ENCODE peak calls at places on chromosomes 5 and 9, in four cellular contexts. L is HCT116, C is uterus, B is GM12878. E is an unnamed sample.

GRCh38 chr9:28453918-28454317 is 880.6 kb upstream of the C9orf72 start:
- DNase-seq in C (no peak), B (no peak), L (no peak), E (no peak)

GRCh38 chr5:148393390-148393741 is 9.6 kb downstream of the FBXO38 start:
- DNase-seq in C (no peak), L (no peak), B (no peak), E (no peak)

GRCh38 chr5:73968729-73969128 is 342.7 kb downstream of the ARHGEF28 start:
- DNase-seq in C (no peak), B (no peak), L (no peak), E (no peak)

GRCh38 chr9:11319477-11320060 is 706.8 kb upstream of the PTPRD start:
- DNase-seq in B (no peak), L (no peak), C (no peak), E (no peak)

GRCh38 chr9:38084556-38084880 is 15.5 kb upstream of the SHB start:
- DNase-seq in L (no peak), B (no peak), C (no peak), E (no peak)

GRCh38 chr9:75134495-75134894 is 46.2 kb downstream of the OSTF1 start:
- DNase-seq in C (no peak), B (no peak), L (no peak), E (no peak)

GRCh38 chr5:91528831-91529230 is 145.7 kb upstream of the ARRDC3 start:
- DNase-seq in B (no peak), L (no peak), C (no peak), E (no peak)

GRCh38 chr5:96714951-96715451 is 52.8 kb downstream of the CAST start:
- DNase-seq in C (peak), B (no peak), L (peak), E (peak)

GRCh38 chr9:93064392-93065124 is 6.1 kb downstream of the SUSD3 start:
- DNase-seq in C (no peak), B (peak), L (no peak), E (no peak)

GRCh38 chr9:117523531-117524153 is 108.8 kb upstream of the ASTN2 start:
- DNase-seq in B (no peak), C (no peak), L (no peak), E (no peak)

GRCh38 chr9:121350993-121351561 is 19.0 kb downstream of the STOM start:
- DNase-seq in C (peak), B (no peak), L (peak), E (peak)

GRCh38 chr5:59358497-59358896 is 535.0 kb downstream of the PDE4D start:
- DNase-seq in L (no peak), C (peak), B (no peak), E (no peak)

GRCh38 chr9:137321726-137322361 is 19.8 kb upstream of the NRARP start:
- DNase-seq in C (no peak), B (no peak), L (no peak), E (no peak)

GRCh38 chr5:157920828-157921170 is 61.9 kb upstream of the CLINT1 start:
- DNase-seq in C (no peak), L (no peak), B (no peak), E (no peak)

GRCh38 chr5:82356808-82357671 is 78.9 kb upstream of the RPS23 start:
- DNase-seq in C (peak), L (peak), B (peak), E (peak)

GRCh38 chr5:109921735-109922395 is 232.1 kb downstream of the MAN2A1 start:
- DNase-seq in C (no peak), L (no peak), B (no peak), E (no peak)

GRCh38 chr9:134522976-134523375 is 118.6 kb upstream of the COL5A1 start:
- DNase-seq in L (no peak), B (no peak), C (no peak), E (no peak)

GRCh38 chr5:156310115-156310514 is 16.8 kb upstream of the SGCD start:
- DNase-seq in L (no peak), C (no peak), B (no peak), E (no peak)

GRCh38 chr5:119411291-119411934 is 40.9 kb upstream of the HSD17B4 start:
- DNase-seq in C (no peak), B (no peak), L (no peak), E (no peak)

GRCh38 chr5:20514145-20514544 is 526.1 kb upstream of the CDH18 start:
- DNase-seq in C (no peak), L (no peak), B (no peak), E (no peak)

GRCh38 chr9:80701061-80701460 is 988.3 kb downstream of the TLE1 start:
- DNase-seq in C (no peak), B (no peak), L (no peak), E (no peak)

GRCh38 chr9:74309654-74310053 is 187.5 kb upstream of the RORB start:
- DNase-seq in C (no peak), B (no peak), L (no peak), E (no peak)

GRCh38 chr9:137606734-137607138 is 1.2 kb downstream of the ARRDC1 start:
- DNase-seq in B (no peak), L (no peak), C (no peak), E (no peak)

GRCh38 chr5:67303356-67303755 is 106.8 kb upstream of the CD180 start:
- DNase-seq in C (no peak), B (no peak), L (no peak), E (no peak)

GRCh38 chr5:179186801-179187200 is 126.6 kb downstream of the ZNF354C start:
- DNase-seq in B (no peak), C (no peak), L (no peak), E (no peak)

GRCh38 chr5:11504083-11504785 is 400.0 kb downstream of the CTNND2 start:
- DNase-seq in L (no peak), B (no peak), C (no peak), E (no peak)

GRCh38 chr5:154196955-154197652 is 6.6 kb downstream of the GALNT10 start:
- DNase-seq in C (no peak), B (no peak), L (no peak), E (no peak)

GRCh38 chr5:79547982-79548381 is 34.0 kb upstream of the HOMER1 start:
- DNase-seq in L (no peak), B (no peak), C (no peak), E (no peak)

GRCh38 chr5:126198509-126198908 is 224.7 kb upstream of the GRAMD2B start:
- DNase-seq in B (no peak), C (no peak), L (no peak), E (no peak)

GRCh38 chr5:139743001-139743771 is 52.4 kb upstream of the PSD2 start:
- DNase-seq in C (no peak), L (no peak), B (no peak), E (no peak)

GRCh38 chr5:103364074-103364473 is 105.5 kb downstream of the MACIR start:
- DNase-seq in C (no peak), B (no peak), L (no peak), E (no peak)

GRCh38 chr5:31470608-31471007 is 61.3 kb downstream of the DROSHA start:
- DNase-seq in B (no peak), C (peak), L (no peak), E (no peak)

GRCh38 chr5:11322133-11322532 is 561.1 kb upstream of the DAP start:
- DNase-seq in B (no peak), C (no peak), L (no peak), E (no peak)

GRCh38 chr5:76372320-76373054 is 30.6 kb upstream of the IQGAP2 start:
- DNase-seq in C (no peak), B (no peak), L (peak), E (peak)

DNA sequence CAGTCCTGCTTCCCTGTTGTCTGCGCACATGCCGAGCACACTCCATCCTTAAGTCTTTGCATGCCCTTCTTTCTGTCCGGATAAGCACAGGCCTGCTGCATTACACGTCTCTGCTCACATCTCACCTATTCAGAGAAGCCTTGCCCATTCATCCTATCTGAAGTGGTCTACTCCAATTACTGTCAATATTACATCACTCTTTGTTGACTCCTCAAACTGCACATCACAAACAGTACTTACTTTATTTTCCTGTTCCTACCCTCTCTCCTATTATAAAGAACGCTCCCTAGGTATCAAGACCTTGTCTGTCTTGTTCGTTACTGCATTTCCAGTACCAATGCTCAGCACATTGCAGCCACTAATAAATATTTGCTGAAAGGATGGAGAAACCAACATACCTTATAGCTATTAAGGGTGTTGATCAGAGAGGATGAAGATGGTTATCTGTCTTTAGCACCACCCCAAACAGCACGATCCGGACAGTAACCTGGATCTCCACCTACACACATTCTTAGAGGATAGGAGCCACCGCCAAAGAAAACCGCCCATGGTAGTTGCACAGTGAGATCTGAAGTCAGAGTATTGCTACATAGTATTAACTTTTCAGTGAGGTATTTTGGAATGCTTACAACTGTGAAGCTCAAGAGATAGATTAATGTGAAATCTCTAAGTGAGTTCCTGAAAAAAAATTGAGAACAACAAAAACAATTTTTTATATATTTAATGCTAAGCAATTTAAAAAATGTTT is 1.6 kb upstream of the PRRC1 start:
- DNase-seq in C (no peak), B (no peak), L (no peak), E (no peak)
- H3K27ac ChIP-seq in C (no peak), B (no peak), L (no peak), E (no peak)

DNA sequence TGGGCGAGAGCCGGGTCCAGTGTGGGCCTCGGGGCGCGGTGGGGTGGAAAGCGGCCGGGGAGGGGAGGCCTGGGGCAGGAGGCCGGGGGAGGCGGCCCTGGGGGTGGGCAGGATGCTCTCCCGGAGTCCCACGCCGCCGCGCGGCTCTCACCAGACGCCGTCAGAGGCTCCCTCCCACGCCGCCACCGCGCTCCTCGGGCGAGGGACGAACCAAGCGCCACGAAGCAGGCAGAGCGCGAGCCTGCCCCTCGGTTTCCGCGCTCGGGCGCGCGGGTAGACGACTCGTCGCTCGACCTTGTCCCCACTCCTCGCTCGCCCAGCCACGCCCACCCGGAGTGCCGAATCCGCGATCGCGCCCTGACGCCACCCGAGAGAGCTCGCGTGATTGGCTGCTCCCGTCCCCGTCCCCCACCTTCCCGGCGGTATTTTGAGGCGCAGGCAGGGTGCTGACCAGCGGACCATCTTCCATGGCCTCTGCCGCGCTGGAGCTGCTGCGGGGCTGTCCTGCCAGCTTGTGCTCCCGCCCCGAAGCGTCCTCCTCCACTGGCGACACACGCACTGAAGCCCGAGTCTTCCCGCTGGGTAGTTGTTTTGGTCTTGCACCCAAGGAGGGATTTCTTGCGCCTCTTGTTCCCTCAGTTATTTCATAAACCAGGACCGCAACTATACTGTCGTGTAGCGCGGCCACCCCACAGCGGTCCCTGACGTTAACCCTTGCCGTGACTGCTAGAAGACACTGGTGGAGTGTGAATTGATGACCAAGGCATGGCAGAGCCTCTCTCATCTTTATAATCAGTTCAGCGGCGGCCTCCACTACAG is at the start of gene GNE:
- DNase-seq in L (peak), B (peak), C (peak), E (peak)
- TF ChIP-seq POLR2A in L (peak), B (peak), C (peak), E (peak)

GRCh38 chr9:83512621-83513020 is 25.6 kb downstream of the FRMD3 start:
- DNase-seq in C (no peak), B (no peak), L (no peak), E (no peak)

GRCh38 chr9:83514767-83515166 is 23.4 kb downstream of the FRMD3 start:
- DNase-seq in C (no peak), L (no peak), B (no peak), E (no peak)

GRCh38 chr9:83508072-83508471 is 30.1 kb downstream of the FRMD3 start:
- DNase-seq in C (no peak), L (no peak), B (no peak), E (no peak)

GRCh38 chr9:83509372-83509771 is 28.8 kb downstream of the FRMD3 start:
- DNase-seq in B (no peak), L (no peak), C (no peak), E (no peak)

GRCh38 chr9:83511051-83511450 is 27.1 kb downstream of the FRMD3 start:
- DNase-seq in C (no peak), L (no peak), B (peak), E (no peak)
- H3K27ac ChIP-seq in C (no peak), L (no peak), B (no peak), E (no peak)

DNA sequence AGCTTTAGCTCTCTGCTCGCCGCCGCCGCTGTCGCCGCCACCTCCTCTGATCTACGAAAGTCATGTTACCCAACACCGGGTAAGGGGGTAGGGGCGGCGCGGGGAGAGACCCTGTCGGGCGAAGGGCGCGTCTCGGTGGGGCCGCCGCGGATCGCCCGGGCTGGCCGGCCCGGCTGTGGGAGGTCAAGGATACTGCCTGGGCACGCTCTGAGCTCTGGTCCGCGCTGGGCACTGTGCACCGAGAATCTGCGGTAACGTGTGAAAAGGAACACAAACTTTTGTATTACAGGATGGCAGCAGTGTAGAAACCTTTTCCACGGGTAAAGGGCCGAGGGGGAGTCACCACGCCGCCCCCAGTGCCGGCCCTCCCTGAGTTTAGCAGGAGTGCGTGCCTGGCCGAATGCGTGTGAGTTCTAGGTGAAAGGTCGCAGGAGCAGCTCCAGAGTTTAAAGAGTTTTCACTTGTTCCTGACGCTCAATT is at the start of gene HSDL2:
- DNase-seq in L (no peak), B (no peak), C (peak), E (no peak)
- TF ChIP-seq POLR2A in L (no peak), B (no peak), C (no peak), E (no peak)

DNA sequence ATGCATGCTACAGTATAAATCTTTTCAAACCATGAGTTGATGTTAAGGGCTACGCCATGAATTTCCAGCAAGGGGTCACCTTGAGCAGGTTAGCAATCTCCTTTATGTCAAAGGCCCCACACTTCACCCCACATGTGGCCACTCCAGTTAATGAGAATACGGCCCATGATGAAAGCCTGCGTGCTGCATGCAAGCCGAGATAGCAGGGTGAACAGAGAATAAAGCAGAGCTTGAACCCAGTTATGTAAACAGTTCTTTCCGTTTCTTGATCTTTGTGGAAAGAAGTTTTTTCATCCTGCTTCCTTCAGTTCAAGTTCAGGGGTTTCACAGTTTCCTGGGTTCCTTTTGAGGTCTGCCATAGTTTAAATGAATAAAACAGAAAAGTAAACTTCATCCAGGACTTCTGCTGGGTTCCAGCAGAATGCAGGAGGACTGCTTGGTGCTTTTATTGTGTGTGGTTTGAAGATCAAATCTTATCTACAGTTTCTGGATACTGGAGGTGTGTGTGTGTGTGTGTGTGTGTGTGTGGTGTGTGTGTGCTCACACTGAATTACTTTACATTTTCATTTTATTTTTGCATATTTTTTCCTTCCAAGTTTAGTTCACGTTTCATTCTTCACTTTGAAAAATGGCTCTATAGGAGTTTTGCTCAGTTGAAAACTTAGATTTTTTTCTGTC is 87.1 kb downstream of the HMHB1 start:
- DNase-seq in L (no peak), C (no peak), B (no peak), E (no peak)
- H3K27ac ChIP-seq in L (no peak), C (no peak), B (no peak), E (no peak)

GRCh38 chr5:151125421-151125820 is 32.2 kb downstream of the ANXA6 start:
- DNase-seq in C (no peak), B (peak), L (no peak), E (no peak)

GRCh38 chr5:151130235-151130921 is 27.2 kb downstream of the ANXA6 start:
- DNase-seq in C (no peak), L (no peak), B (no peak), E (no peak)

GRCh38 chr5:151126199-151126645 is 31.4 kb downstream of the ANXA6 start:
- DNase-seq in C (peak), B (peak), L (peak), E (peak)

GRCh38 chr5:151128817-151129216 is 28.8 kb downstream of the ANXA6 start:
- DNase-seq in C (no peak), B (no peak), L (no peak), E (no peak)

GRCh38 chr5:151127926-151128325 is 29.7 kb downstream of the ANXA6 start:
- DNase-seq in L (no peak), B (no peak), C (no peak), E (peak)
- TF ChIP-seq POLR2A in L (no peak), B (no peak), C (no peak), E (no peak)

GRCh38 chr5:23012842-23013241 is 159.7 kb upstream of the CDH12 start:
- DNase-seq in B (peak), L (no peak), C (no peak), E (no peak)
- H3K27ac ChIP-seq in B (no peak), L (no peak), C (no peak), E (no peak)

GRCh38 chr5:141121985-141122384 is 367 bp downstream of the PCDHB4 start:
- DNase-seq in L (no peak), B (no peak), C (no peak), E (no peak)
- TF ChIP-seq POLR2A in L (no peak), B (no peak), C (no peak), E (no peak)

GRCh38 chr9:129653819-129654528 is 11.5 kb upstream of the PRRX2 start:
- DNase-seq in L (no peak), C (no peak), B (no peak), E (no peak)
- H3K27ac ChIP-seq in L (no peak), C (peak), B (no peak), E (peak)

GRCh38 chr9:136153381-136154065 is 34.8 kb upstream of the TMEM250 start:
- DNase-seq in C (no peak), L (no peak), B (no peak), E (no peak)
- TF ChIP-seq POLR2A in C (no peak), L (no peak), B (no peak), E (no peak)